ENCODE peak calls at places on chromosomes 7 and 10, in four cellular contexts. Z is activated effector memory CD4-positive, alpha-beta T cell treated with anti-CD3 and anti-CD28 coated beads, Interleukin-2, amount 50 U/mL, for 16 hours; U is HTR-8/SVneo; T is lower leg skin. P is an unnamed sample.

GRCh38 chr7:15839415-15840100 is 153.1 kb upstream of the MEOX2 start:
- DNase-seq in U (no peak), T (peak), Z (no peak), P (no peak)

GRCh38 chr10:50851884-50852671 is 33.3 kb downstream of the A1CF start:
- DNase-seq in Z (no peak), T (no peak), U (no peak), P (no peak)

GRCh38 chr10:119597405-119598186 is 832 bp upstream of the TIAL1 start:
- DNase-seq in U (no peak), Z (no peak), T (no peak), P (no peak)

GRCh38 chr10:100182281-100182680 is 3.5 kb downstream of the ERLIN1 start:
- DNase-seq in T (no peak), U (no peak), Z (no peak), P (no peak)

GRCh38 chr10:126050301-126050700 is 153.9 kb downstream of the FANK1 start:
- DNase-seq in T (no peak), U (no peak), Z (no peak), P (no peak)

GRCh38 chr10:74988055-74988773 is 123.2 kb upstream of the SAMD8 start:
- DNase-seq in Z (no peak), T (no peak), U (no peak), P (no peak)

GRCh38 chr10:11822031-11822756 is 962 bp upstream of the PROSER2 start:
- DNase-seq in Z (no peak), T (no peak), U (no peak), P (no peak)

GRCh38 chr10:2207246-2207922 is 470.1 kb upstream of the ADARB2 start:
- DNase-seq in Z (no peak), U (no peak), T (no peak), P (no peak)

GRCh38 chr7:50339990-50340500 is 35.5 kb downstream of the IKZF1 start:
- DNase-seq in U (no peak), T (no peak), Z (peak), P (no peak)

GRCh38 chr10:34254596-34254995 is 560.5 kb downstream of the PARD3 start:
- DNase-seq in T (no peak), Z (no peak), U (peak), P (no peak)

GRCh38 chr10:6009159-6009558 is 31.8 kb upstream of the IL15RA start:
- DNase-seq in Z (no peak), T (peak), U (no peak), P (no peak)

GRCh38 chr7:3942778-3943177 is 641.7 kb downstream of the SDK1 start:
- DNase-seq in Z (no peak), T (no peak), U (no peak), P (no peak)